ENCODE peak calls at places on chromosomes 7 and 10, in ten cellular contexts. N is Calu3; U is HCT116; E is NCI-H446; J is activated naive CD8-positive, alpha-beta T cell treated with anti-CD3 and anti-CD28 coated beads, Interleukin-2, amount 50 U/mL, for 24 hours; M is dorsolateral prefrontal cortex; R is NCI-H1105; V is WTC11; P is mucosa of gallbladder; Z is esophagus squamous epithelium. S is an unnamed sample.

GRCh38 chr7:23404546-23405239 is 65.6 kb downstream of the IGF2BP3 start:
- DNase-seq in N (no peak), U (no peak), E (no peak), J (no peak), M (no peak), R (no peak), V (no peak), P (no peak), Z (no peak), S (no peak)

GRCh38 chr7:73850781-73851207 is 8.5 kb upstream of the METTL27 start:
- DNase-seq in N (peak; percentile 65), U (peak; percentile 81), E (no peak), J (no peak), M (no peak), R (no peak), V (no peak), P (peak; percentile 50), Z (no peak), S (no peak)

GRCh38 chr7:8044761-8045430 is 76.3 kb downstream of the GLCCI1 start:
- DNase-seq in N (no peak), U (no peak), E (no peak), J (no peak), M (no peak), R (no peak), V (no peak), P (no peak), Z (no peak), S (no peak)

GRCh38 chr10:100046088-100046487 is 35.6 kb downstream of the CPN1 start:
- DNase-seq in N (peak; percentile 82), U (peak; percentile 86), E (peak; percentile 42), J (peak; percentile 88), M (peak; percentile 79), R (peak; percentile 40), V (peak; percentile 94), P (peak; percentile 85), Z (peak; percentile 8), S (peak; percentile 29)

GRCh38 chr7:34281260-34281659 is 375.9 kb downstream of the BMPER start:
- DNase-seq in N (peak; percentile 14), U (no peak), E (no peak), J (no peak), M (no peak), R (no peak), V (no peak), P (no peak), Z (no peak), S (no peak)

GRCh38 chr7:27560706-27561235 is 101.9 kb downstream of the HIBADH start:
- DNase-seq in N (no peak), U (no peak), E (no peak), J (no peak), M (no peak), R (no peak), V (no peak), P (no peak), Z (no peak), S (no peak)

GRCh38 chr7:55951637-55952351 is at the start of gene MRPS17:
- DNase-seq in N (peak; percentile 99), U (peak; percentile 85), E (peak; percentile 83), J (peak; percentile 92), M (peak; percentile 92), R (peak; percentile 65), V (peak; percentile 93), P (peak; percentile 93), Z (peak; percentile 53), S (peak; percentile 91)

GRCh38 chr7:139476139-139476538 is 7.3 kb downstream of the KLRG2 start:
- DNase-seq in N (no peak), U (no peak), E (no peak), J (no peak), M (no peak), R (no peak), V (no peak), P (no peak), Z (no peak), S (no peak)

GRCh38 chr10:132973903-132974241 is 31.5 kb upstream of the CFAP46 start:
- DNase-seq in N (no peak), U (no peak), E (no peak), J (no peak), M (no peak), R (no peak), V (peak; percentile 8), P (no peak), Z (no peak), S (no peak)

GRCh38 chr10:3502606-3503005 is 282.4 kb downstream of the KLF6 start:
- DNase-seq in N (no peak), U (no peak), E (no peak), J (no peak), M (no peak), R (no peak), V (no peak), P (no peak), Z (no peak), S (no peak)

GRCh38 chr7:50696810-50697582 is 85.7 kb downstream of the GRB10 start:
- DNase-seq in N (peak; percentile 38), U (peak; percentile 8), E (no peak), J (no peak), M (no peak), R (no peak), V (no peak), P (no peak), Z (no peak), S (no peak)

GRCh38 chr10:86087716-86088115 is 278.9 kb downstream of the GRID1 start:
- DNase-seq in N (no peak), U (no peak), E (no peak), J (no peak), M (peak; percentile 76), R (no peak), V (no peak), P (no peak), Z (no peak), S (no peak)

GRCh38 chr7:30183712-30184372 is 49.1 kb downstream of the MTURN start:
- DNase-seq in N (no peak), U (no peak), E (peak; percentile 78), J (no peak), M (no peak), R (no peak), V (no peak), P (no peak), Z (no peak), S (no peak)

GRCh38 chr7:155208681-155209477 is 88.8 kb upstream of the INSIG1 start:
- DNase-seq in N (peak; percentile 67), U (peak; percentile 35), E (no peak), J (no peak), M (no peak), R (no peak), V (no peak), P (no peak), Z (no peak), S (no peak)

GRCh38 chr10:51231754-51232153 is 157.5 kb downstream of the PRKG1 start:
- DNase-seq in N (no peak), U (no peak), E (no peak), J (no peak), M (no peak), R (no peak), V (no peak), P (no peak), Z (no peak), S (no peak)

GRCh38 chr10:71075066-71075758 is 137.2 kb upstream of the UNC5B start:
- DNase-seq in N (no peak), U (no peak), E (no peak), J (no peak), M (no peak), R (peak; percentile 74), V (peak; percentile 8), P (no peak), Z (no peak), S (no peak)

GRCh38 chr7:8430643-8431042 is 2.8 kb upstream of the NXPH1 start:
- DNase-seq in N (no peak), U (no peak), E (no peak), J (no peak), M (no peak), R (no peak), V (no peak), P (no peak), Z (no peak), S (no peak)

GRCh38 chr10:36803229-36803628 is 322.2 kb upstream of the ANKRD30A start:
- DNase-seq in N (no peak), U (no peak), E (no peak), J (no peak), M (no peak), R (no peak), V (no peak), P (no peak), Z (no peak), S (no peak)

GRCh38 chr7:157951300-157952049 is 614.7 kb downstream of the DNAJB6 start:
- DNase-seq in N (no peak), U (no peak), E (no peak), J (no peak), M (no peak), R (no peak), V (no peak), P (no peak), Z (no peak), S (no peak)

GRCh38 chr7:145644426-145645154 is 472.0 kb upstream of the CNTNAP2 start:
- DNase-seq in N (no peak), U (no peak), E (no peak), J (no peak), M (no peak), R (no peak), V (no peak), P (no peak), Z (no peak), S (no peak)

GRCh38 chr10:775245-776075 is 86.0 kb upstream of the DIP2C start:
- DNase-seq in N (peak; percentile 67), U (no peak), E (no peak), J (no peak), M (peak; percentile 52), R (no peak), V (peak; percentile 6), P (peak; percentile 71), Z (no peak), S (no peak)

GRCh38 chr10:3948843-3949242 is 163.8 kb upstream of the KLF6 start:
- DNase-seq in N (no peak), U (no peak), E (no peak), J (peak; percentile 69), M (peak; percentile 12), R (no peak), V (no peak), P (peak; percentile 75), Z (no peak), S (peak; percentile 55)

GRCh38 chr10:68231106-68231901 is 609 bp downstream of the ATOH7 start:
- DNase-seq in N (peak; percentile 81), U (peak; percentile 45), E (peak; percentile 29), J (peak; percentile 38), M (peak; percentile 68), R (peak; percentile 56), V (peak; percentile 76), P (peak; percentile 33), Z (no peak), S (peak; percentile 22)

GRCh38 chr10:59346321-59346720 is 16.0 kb downstream of the FAM13C start:
- DNase-seq in N (no peak), U (no peak), E (no peak), J (no peak), M (no peak), R (no peak), V (no peak), P (peak; percentile 12), Z (no peak), S (no peak)

GRCh38 chr10:1233031-1233430 is 176.8 kb downstream of the WDR37 start:
- DNase-seq in N (no peak), U (no peak), E (no peak), J (no peak), M (no peak), R (no peak), V (no peak), P (no peak), Z (no peak), S (no peak)

GRCh38 chr10:77297370-77297692 is 340.3 kb downstream of the KCNMA1 start:
- DNase-seq in N (no peak), U (no peak), E (no peak), J (no peak), M (no peak), R (no peak), V (no peak), P (no peak), Z (no peak), S (no peak)

GRCh38 chr7:46847126-46847525 is 734.8 kb downstream of the TNS3 start:
- DNase-seq in N (no peak), U (no peak), E (no peak), J (no peak), M (no peak), R (no peak), V (no peak), P (no peak), Z (no peak), S (no peak)

GRCh38 chr10:6050801-6051445 is 11.2 kb downstream of the IL2RA start:
- DNase-seq in N (peak; percentile 74), U (no peak), E (no peak), J (peak; percentile 91), M (no peak), R (no peak), V (no peak), P (peak; percentile 74), Z (peak; percentile 19), S (peak; percentile 1)

S was measured in NCI-H2029.